ENCODE peak calls at places on chromosomes 1 and 21, in seven cellular contexts. T is testis, S is cerebellar cortex, D is GM23248, K is sciatic nerve, N is suprapubic skin, I is heart right ventricle. M is an unnamed sample.

GRCh38 chr21:34702341-34702807 is 33.6 kb downstream of the CLIC6 start:
- DNase-seq in T (no peak), S (no peak), D (peak), K (no peak), N (peak), I (peak), M (peak)

GRCh38 chr1:119893238-119893791 is 3.0 kb downstream of the ADAM30 start:
- DNase-seq in T (no peak), S (no peak), D (no peak), K (no peak), N (no peak), I (no peak), M (no peak)

GRCh38 chr1:219965950-219966349 is 37.6 kb upstream of the SLC30A10 start:
- DNase-seq in T (no peak), S (no peak), D (no peak), K (no peak), N (no peak), I (no peak), M (no peak)

GRCh38 chr1:94017155-94017829 is 103.7 kb downstream of the ABCA4 start:
- DNase-seq in T (no peak), S (no peak), D (peak), K (no peak), N (no peak), I (no peak), M (no peak)

GRCh38 chr1:151024540-151025146 is 11.7 kb upstream of the BNIPL start:
- DNase-seq in T (peak), S (peak), D (peak), K (peak), N (peak), I (peak), M (peak)

GRCh38 chr1:185767721-185768120 is 33.5 kb downstream of the HMCN1 start:
- DNase-seq in T (no peak), S (no peak), D (no peak), K (no peak), N (no peak), I (no peak), M (no peak)

GRCh38 chr21:45651921-45652320 is 8.4 kb downstream of the PCBP3 start:
- DNase-seq in T (no peak), S (no peak), D (no peak), K (no peak), N (no peak), I (no peak), M (no peak)

GRCh38 chr1:53549781-53550180 is 90.6 kb downstream of the DMRTB1 start:
- DNase-seq in T (no peak), S (no peak), D (no peak), K (peak), N (peak), I (no peak), M (no peak)

GRCh38 chr1:15578921-15579682 is 5.7 kb downstream of the AGMAT start:
- DNase-seq in T (no peak), S (no peak), D (no peak), K (no peak), N (no peak), I (no peak), M (no peak)

GRCh38 chr1:62070384-62071011 is 124.2 kb upstream of the L1TD1 start:
- DNase-seq in T (no peak), S (peak), D (peak), K (no peak), N (no peak), I (no peak), M (no peak)

GRCh38 chr1:28751315-28752056 is 14.7 kb downstream of the YTHDF2 start:
- DNase-seq in T (no peak), S (no peak), D (peak), K (no peak), N (no peak), I (no peak), M (no peak)

GRCh38 chr1:23562138-23562819 is 3.0 kb upstream of the ID3 start:
- DNase-seq in T (peak), S (peak), D (peak), K (peak), N (peak), I (peak), M (peak)

GRCh38 chr21:28294046-28294445 is 698.6 kb downstream of the LTN1 start:
- DNase-seq in T (no peak), S (no peak), D (peak), K (no peak), N (no peak), I (no peak), M (no peak)

GRCh38 chr1:37485902-37486679 is 11.7 kb downstream of the ZC3H12A start:
- DNase-seq in T (no peak), S (no peak), D (peak), K (no peak), N (no peak), I (no peak), M (no peak)

GRCh38 chr1:117665523-117666274 is 59.9 kb downstream of the TENT5C start:
- DNase-seq in T (no peak), S (no peak), D (no peak), K (no peak), N (no peak), I (no peak), M (no peak)

GRCh38 chr21:45458281-45459170 is 53.6 kb downstream of the COL18A1 start:
- DNase-seq in T (no peak), S (no peak), D (no peak), K (no peak), N (no peak), I (no peak), M (no peak)

GRCh38 chr1:168485048-168485447 is 58.7 kb downstream of the XCL2 start:
- DNase-seq in T (peak), S (no peak), D (peak), K (no peak), N (no peak), I (peak), M (no peak)

GRCh38 chr1:6158181-6158580 is 21.9 kb downstream of the CHD5 start:
- DNase-seq in T (no peak), S (no peak), D (no peak), K (no peak), N (no peak), I (no peak), M (no peak)

GRCh38 chr1:152182431-152182830 is 23.4 kb upstream of the RPTN start:
- DNase-seq in T (no peak), S (no peak), D (peak), K (no peak), N (no peak), I (no peak), M (no peak)

M was measured in AG09319.